ENCODE peak calls at places on chromosomes 7 and 10, in nine cellular contexts. L is mucosa of gallbladder; B is tibial artery; Z is G401; T is mucosa of descending colon; V is astrocyte of the spinal cord; Q is activated CD4-positive, alpha-beta T cell treated with anti-CD3 and anti-CD28 coated beads for 48 hours; M is NCI-H2081; W is HuH-7.5. K is an unnamed sample.

GRCh38 chr7:97480700-97481410 is 251.0 kb upstream of the TAC1 start:
- DNase-seq in L (no peak), B (no peak), Z (no peak), T (no peak), V (no peak), Q (no peak), M (no peak), W (no peak), K (no peak)

GRCh38 chr7:2204446-2204845 is 28.3 kb downstream of the MAD1L1 start:
- DNase-seq in L (no peak), B (no peak), Z (no peak), T (no peak), V (no peak), Q (no peak), M (no peak), W (no peak), K (no peak)

GRCh38 chr10:96452494-96452893 is 61.2 kb downstream of the TLL2 start:
- DNase-seq in L (no peak), B (no peak), Z (no peak), T (no peak), V (no peak), Q (no peak), M (no peak), W (no peak), K (no peak)

GRCh38 chr7:91264924-91265681 is 870 bp downstream of the FZD1 start:
- DNase-seq in L (peak), B (peak), Z (peak), T (peak), V (peak), Q (peak), M (peak), W (peak), K (peak)

GRCh38 chr10:92640110-92640509 is 47.2 kb downstream of the KIF11 start:
- DNase-seq in L (no peak), B (no peak), Z (no peak), T (no peak), V (peak), Q (no peak), M (no peak), W (no peak), K (no peak)

GRCh38 chr7:36032362-36032818 is 120.7 kb upstream of the EEPD1 start:
- DNase-seq in L (no peak), B (no peak), Z (peak), T (no peak), V (peak), Q (no peak), M (no peak), W (no peak), K (no peak)

GRCh38 chr10:60414877-60415585 is 25.4 kb upstream of the ANK3 start:
- DNase-seq in L (no peak), B (no peak), Z (no peak), T (no peak), V (peak), Q (no peak), M (no peak), W (peak), K (no peak)

GRCh38 chr10:87930929-87931835 is 67.8 kb downstream of the PTEN start:
- DNase-seq in L (no peak), B (no peak), Z (no peak), T (no peak), V (no peak), Q (no peak), M (no peak), W (no peak), K (no peak)

GRCh38 chr10:636769-637168 is 52.7 kb downstream of the DIP2C start:
- DNase-seq in L (no peak), B (no peak), Z (no peak), T (peak), V (no peak), Q (no peak), M (no peak), W (no peak), K (no peak)

GRCh38 chr7:157567666-157568065 is 230.9 kb downstream of the DNAJB6 start:
- DNase-seq in L (no peak), B (no peak), Z (no peak), T (no peak), V (no peak), Q (no peak), M (no peak), W (no peak), K (no peak)

GRCh38 chr10:92142949-92143348 is 147.9 kb downstream of the CPEB3 start:
- DNase-seq in L (no peak), B (no peak), Z (no peak), T (no peak), V (no peak), Q (no peak), M (no peak), W (no peak), K (no peak)

GRCh38 chr10:19922236-19922963 is 106.2 kb downstream of the PLXDC2 start:
- DNase-seq in L (peak), B (peak), Z (no peak), T (no peak), V (peak), Q (no peak), M (no peak), W (no peak), K (peak)

GRCh38 chr7:77940647-77941046 is 142.1 kb downstream of the PHTF2 start:
- DNase-seq in L (no peak), B (no peak), Z (peak), T (no peak), V (peak), Q (peak), M (peak), W (peak), K (peak)

GRCh38 chr7:42272793-42273665 is 36.0 kb upstream of the GLI3 start:
- DNase-seq in L (no peak), B (no peak), Z (no peak), T (no peak), V (peak), Q (no peak), M (no peak), W (no peak), K (no peak)

GRCh38 chr10:68795886-68796532 is 31.3 kb upstream of the STOX1 start:
- DNase-seq in L (no peak), B (no peak), Z (no peak), T (no peak), V (no peak), Q (no peak), M (no peak), W (no peak), K (no peak)

GRCh38 chr7:55774327-55775050 is 88.1 kb downstream of the SEPTIN14 start:
- DNase-seq in L (no peak), B (no peak), Z (peak), T (no peak), V (peak), Q (no peak), M (peak), W (no peak), K (no peak)

GRCh38 chr7:27101188-27101905 is 1.1 kb downstream of the HOXA2 start:
- DNase-seq in L (no peak), B (no peak), Z (no peak), T (no peak), V (peak), Q (no peak), M (no peak), W (no peak), K (no peak)

GRCh38 chr10:88989824-88990527 is 622 bp upstream of the FAS start:
- DNase-seq in L (peak), B (peak), Z (no peak), T (no peak), V (peak), Q (no peak), M (no peak), W (no peak), K (no peak)

GRCh38 chr10:103835121-103836045 is 20.0 kb downstream of the SH3PXD2A start:
- DNase-seq in L (peak), B (peak), Z (no peak), T (no peak), V (peak), Q (no peak), M (no peak), W (no peak), K (no peak)

GRCh38 chr7:44087914-44088838 is 5.8 kb upstream of the POLM start:
- DNase-seq in L (no peak), B (peak), Z (peak), T (peak), V (peak), Q (no peak), M (no peak), W (no peak), K (no peak)

GRCh38 chr7:154902600-154903082 is 100.3 kb downstream of the PAXIP1 start:
- DNase-seq in L (no peak), B (no peak), Z (no peak), T (no peak), V (no peak), Q (no peak), M (no peak), W (no peak), K (no peak)

GRCh38 chr7:102845351-102845750 is 67.4 kb upstream of the LRRC17 start:
- DNase-seq in L (no peak), B (no peak), Z (no peak), T (no peak), V (no peak), Q (no peak), M (no peak), W (no peak), K (no peak)

GRCh38 chr10:131697461-131698128 is 203.2 kb upstream of the PPP2R2D start:
- DNase-seq in L (no peak), B (no peak), Z (no peak), T (no peak), V (no peak), Q (no peak), M (no peak), W (no peak), K (no peak)

GRCh38 chr7:12674053-12674452 is 13.4 kb upstream of the ARL4A start:
- DNase-seq in L (no peak), B (no peak), Z (no peak), T (no peak), V (no peak), Q (no peak), M (no peak), W (no peak), K (no peak)

GRCh38 chr7:38744746-38745145 is 113.6 kb upstream of the AMPH start:
- DNase-seq in L (no peak), B (no peak), Z (no peak), T (no peak), V (peak), Q (no peak), M (no peak), W (no peak), K (no peak)

GRCh38 chr7:6508539-6508938 is 42.7 kb downstream of the GRID2IP start:
- DNase-seq in L (no peak), B (no peak), Z (no peak), T (no peak), V (no peak), Q (no peak), M (no peak), W (peak), K (no peak)

GRCh38 chr10:59865101-59865500 is 41.3 kb downstream of the CCDC6 start:
- DNase-seq in L (peak), B (no peak), Z (peak), T (no peak), V (no peak), Q (no peak), M (peak), W (peak), K (peak)

GRCh38 chr7:27098493-27099223 is 2.9 kb upstream of the HOXA1 start:
- DNase-seq in L (no peak), B (no peak), Z (no peak), T (peak), V (peak), Q (no peak), M (no peak), W (no peak), K (peak)

K was measured in adrenal gland.